ENCODE peak calls at places on chromosomes 4 and X, in four cellular contexts. R is endodermal cell, A is H9, W is IMR-90. J is an unnamed sample.

GRCh38 chr4:76208005-76208765 is 5.4 kb downstream of the SCARB2 start:
- DNase-seq in A (no peak), W (peak; percentile 94), R (no peak), J (peak; percentile 94)

GRCh38 chr4:145840162-145840768 is 98.4 kb downstream of the ZNF827 start:
- DNase-seq in W (peak; percentile 38), A (no peak), R (no peak), J (peak; percentile 64)

GRCh38 chrX:155113097-155113496 is 41.8 kb downstream of the BRCC3 start:
- DNase-seq in W (no peak), A (no peak), R (no peak), J (no peak)

GRCh38 chrX:53082773-53083616 is 828 bp downstream of the TSPYL2 start:
- DNase-seq in R (no peak), W (no peak), A (no peak), J (no peak)

GRCh38 chrX:47232803-47233332 is at the start of gene USP11:
- DNase-seq in W (peak; percentile 51), R (peak; percentile 87), A (peak; percentile 79), J (peak; percentile 60)

GRCh38 chrX:112738347-112739033 is 58.8 kb upstream of the LHFPL1 start:
- DNase-seq in W (peak; percentile 41), A (no peak), R (no peak), J (no peak)

GRCh38 chr4:77586953-77587383 is 18.7 kb upstream of the CXCL13 start:
- DNase-seq in W (no peak), R (no peak), A (no peak), J (no peak)

GRCh38 chr4:54167508-54167907 is 61.6 kb upstream of the PDGFRA start:
- DNase-seq in R (no peak), A (no peak), W (no peak), J (no peak)

GRCh38 chr4:10124167-10124930 is 7.8 kb upstream of the WDR1 start:
- DNase-seq in R (no peak), A (no peak), W (no peak), J (no peak)

GRCh38 chr4:146488495-146489174 is 33.1 kb downstream of the SLC10A7 start:
- DNase-seq in A (no peak), R (no peak), W (peak; percentile 17), J (peak; percentile 26)

GRCh38 chrX:23888887-23889501 is 18.7 kb downstream of the APOO start:
- DNase-seq in R (no peak), W (peak; percentile 42), A (no peak), J (no peak)

DNA sequence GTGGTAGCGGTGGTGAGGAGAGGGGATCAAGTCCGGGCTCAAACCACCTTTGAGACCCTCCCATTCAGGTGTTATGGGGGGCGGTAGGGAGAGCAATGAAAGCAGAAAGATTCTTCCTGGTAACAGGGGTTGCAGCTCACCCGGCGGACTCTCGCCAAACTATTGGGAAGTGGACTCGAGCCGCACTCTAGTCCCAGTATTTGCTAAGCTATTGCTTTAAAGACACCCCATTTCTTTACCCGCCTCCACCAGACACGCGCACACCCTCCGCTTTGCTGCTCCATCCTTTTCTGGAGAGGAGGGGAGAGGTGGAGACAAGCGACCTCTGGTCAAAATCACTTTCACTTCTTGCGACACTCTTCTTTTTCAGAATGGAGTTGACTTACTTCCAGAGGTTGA is 625 bp upstream of the GABRA4 start:
- DNase-seq in W (peak; percentile 8), A (no peak), R (no peak), J (peak; percentile 20)
- H3K9ac ChIP-seq in W (no peak overlapping the region), A (no peak overlapping the region), R (no peak overlapping the region), J (no peak overlapping the region)

GRCh38 chrX:71911023-71911730 is 532 bp downstream of the NHSL2 start:
- DNase-seq in W (no peak), R (peak; percentile 87), A (peak; percentile 64), J (no peak)
- TF ChIP-seq CTCF in W (no peak), R (peak; percentile 76), A (peak; percentile 69), J (no peak)

GRCh38 chrX:15451913-15452312 is 41.2 kb downstream of the PIR start:
- DNase-seq in R (no peak), A (no peak), W (peak; percentile 21), J (peak; percentile 24)
- H3K9ac ChIP-seq in R (no peak overlapping the region), A (no peak overlapping the region), W (no peak overlapping the region), J (no peak overlapping the region)

DNA sequence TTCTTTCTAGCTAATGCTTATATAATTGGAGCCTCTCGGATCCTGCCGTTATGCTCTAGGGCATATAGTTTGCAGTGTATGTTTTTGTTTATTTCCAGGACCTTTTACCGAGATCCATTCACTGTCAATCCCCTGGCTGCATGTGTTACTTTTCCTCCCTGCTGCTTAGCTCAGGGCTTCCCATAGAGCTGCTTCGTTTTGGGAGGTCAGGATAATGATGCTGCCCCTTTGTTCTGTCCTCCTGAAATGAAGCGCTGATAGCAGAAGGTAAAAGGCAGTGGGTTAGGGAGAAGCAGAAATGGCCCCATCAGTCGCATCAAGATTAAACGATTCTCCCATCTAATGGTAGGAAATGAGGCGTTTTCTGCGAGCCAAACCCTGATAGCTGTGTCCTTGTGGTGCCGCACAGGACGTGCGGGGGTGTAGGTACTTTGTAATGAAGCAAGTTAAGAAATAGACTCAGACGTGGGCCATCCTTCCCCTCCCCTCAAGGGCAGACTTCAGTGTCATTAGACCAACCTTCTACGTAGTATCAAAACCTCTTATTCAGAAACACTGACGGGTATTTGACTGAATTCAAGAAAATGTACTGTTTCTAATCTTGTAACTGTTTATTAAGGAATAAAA is 37.3 kb downstream of the AFF2 start:
- DNase-seq in R (no peak), A (no peak), W (no peak), J (no peak)
- TF ChIP-seq CTCF in R (no peak), A (no peak), W (no peak), J (no peak)

GRCh38 chr4:158208931-158209640 is 1.2 kb upstream of the TMEM144 start:
- DNase-seq in R (no peak), W (no peak), A (no peak), J (no peak)

GRCh38 chr4:158211288-158211687 is 1.0 kb downstream of the TMEM144 start:
- DNase-seq in R (no peak), W (no peak), A (no peak), J (no peak)

DNA sequence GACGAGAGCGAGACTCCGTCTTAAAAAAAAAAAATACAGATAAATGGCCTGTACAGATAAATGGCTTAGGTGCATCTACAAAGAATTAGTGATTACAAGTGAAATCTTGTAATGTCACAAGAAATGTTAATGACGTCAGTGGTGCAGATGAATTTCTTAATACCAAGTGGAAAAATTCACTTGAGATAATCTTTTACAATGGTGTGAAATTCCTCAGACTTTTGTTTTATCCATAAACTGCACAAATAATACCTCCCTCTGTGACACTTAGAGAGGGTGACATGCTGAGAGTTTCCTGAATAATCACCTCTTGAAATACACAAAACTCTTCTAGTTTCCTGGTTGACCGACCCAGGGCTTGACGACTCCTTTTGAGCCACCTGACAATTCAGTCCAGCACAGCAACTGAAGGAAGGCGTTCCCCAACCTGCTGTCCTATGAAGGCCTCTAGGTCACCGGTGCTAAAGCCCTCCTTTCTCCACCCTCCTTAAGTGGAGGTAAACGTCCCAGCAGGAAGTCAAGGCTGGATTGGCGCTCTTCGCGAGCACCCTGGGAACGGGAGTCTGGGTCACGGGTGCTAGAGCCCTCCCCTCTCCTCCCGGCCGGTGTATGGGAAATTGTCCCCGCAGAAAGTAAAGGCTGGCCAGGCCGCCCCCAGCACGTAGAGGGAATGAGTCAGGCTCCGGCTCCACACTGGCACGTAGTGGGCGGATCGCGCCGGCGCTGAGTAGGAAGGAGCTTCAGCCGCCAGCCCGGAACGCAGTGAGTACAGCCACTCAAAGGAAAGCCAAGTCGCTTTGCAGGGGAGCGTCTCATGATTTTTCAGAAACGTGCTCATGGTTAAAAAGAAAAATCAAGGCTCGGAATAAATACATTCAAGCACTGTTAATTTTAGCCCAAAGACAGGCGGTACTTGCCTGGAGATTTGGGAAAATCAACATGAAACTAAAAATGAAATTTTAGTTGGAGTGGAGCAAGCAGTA is at the start of gene TMEM144:
- DNase-seq in R (peak; percentile 96), W (peak; percentile 85), A (peak; percentile 93), J (peak; percentile 79)
- H3K9ac ChIP-seq in R (peak within 1 kb of the TSS; percentile 52), W (peak within 1 kb of the TSS; percentile 53), A (peak within 1 kb of the TSS; percentile 71), J (peak within 1 kb of the TSS; percentile 23)

GRCh38 chrX:154057790-154058189 is 38.1 kb upstream of the IRAK1 start:
- DNase-seq in A (no peak), W (no peak), R (no peak), J (no peak)

GRCh38 chrX:154059231-154059630 is 38.3 kb downstream of the MECP2 start:
- DNase-seq in W (no peak), R (no peak), A (no peak), J (no peak)

GRCh38 chrX:154059729-154060245 is 37.7 kb downstream of the MECP2 start:
- DNase-seq in W (no peak), A (no peak), R (no peak), J (no peak)

GRCh38 chrX:154058207-154058997 is 38.7 kb upstream of the IRAK1 start:
- DNase-seq in A (no peak), R (no peak), W (no peak), J (no peak)

GRCh38 chrX:154056739-154057367 is 37.2 kb upstream of the IRAK1 start:
- DNase-seq in W (peak; percentile 20), R (no peak), A (no peak), J (no peak)
- TF ChIP-seq CTCF in W (no peak), R (no peak), A (no peak), J (no peak)